ENCODE peak calls at places on chromosomes 4 and X, in six cellular contexts. K, W, P, G, L and R are unnamed samples.

GRCh38 chrX:120456973-120457372 is 12.1 kb downstream of the LAMP2 start:
- DNase-seq in K (no peak), W (no peak), P (no peak), G (peak; percentile 42), L (no peak), R (peak; percentile 47)

GRCh38 chr4:159023741-159024140 is 79.1 kb upstream of the RAPGEF2 start:
- DNase-seq in K (no peak), W (no peak), P (no peak), G (no peak), L (no peak), R (no peak)

GRCh38 chrX:87397103-87397886 is 120.3 kb upstream of the KLHL4 start:
- DNase-seq in K (no peak), W (no peak), P (no peak), G (no peak), L (no peak), R (peak; percentile 7)

GRCh38 chr4:168629561-168629960 is 132.7 kb downstream of the PALLD start:
- DNase-seq in K (no peak), W (no peak), P (no peak), G (no peak), L (no peak), R (no peak)

GRCh38 chr4:87974856-87975462 is 555 bp upstream of the SPP1 start:
- DNase-seq in K (peak; percentile 89), W (no peak), P (no peak), G (no peak), L (no peak), R (no peak)

GRCh38 chrX:63930140-63930539 is 145.1 kb upstream of the ARHGEF9 start:
- DNase-seq in K (no peak), W (no peak), P (no peak), G (no peak), L (peak; percentile 7), R (no peak)

GRCh38 chrX:16712116-16712824 is at the start of gene CTPS2:
- DNase-seq in K (peak; percentile 60), W (peak; percentile 77), P (peak; percentile 62), G (no peak), L (no peak), R (peak; percentile 60)

GRCh38 chr4:28350485-28350884 is 1489.8 kb downstream of the STIM2 start:
- DNase-seq in K (no peak), W (no peak), P (no peak), G (peak; percentile 57), L (no peak), R (peak; percentile 8)

GRCh38 chr4:164203476-164203875 is 550.5 kb upstream of the SMIM31 start:
- DNase-seq in K (no peak), W (no peak), P (no peak), G (no peak), L (no peak), R (no peak)

GRCh38 chr4:159070742-159071141 is 32.1 kb upstream of the RAPGEF2 start:
- DNase-seq in K (no peak), W (no peak), P (no peak), G (peak; percentile 59), L (no peak), R (peak; percentile 88)

GRCh38 chr4:27048350-27049100 is 187.9 kb downstream of the STIM2 start:
- DNase-seq in K (no peak), W (no peak), P (no peak), G (no peak), L (no peak), R (peak; percentile 49)

GRCh38 chr4:122739174-122739573 is 6.7 kb downstream of the BBS12 start:
- DNase-seq in K (no peak), W (no peak), P (no peak), G (peak; percentile 73), L (no peak), R (peak; percentile 86)

GRCh38 chrX:49175435-49175834 is 3.7 kb downstream of the PLP2 start:
- DNase-seq in K (no peak), W (no peak), P (no peak), G (no peak), L (no peak), R (no peak)

GRCh38 chr4:164357957-164358356 is 396.0 kb upstream of the SMIM31 start:
- DNase-seq in K (no peak), W (no peak), P (no peak), G (no peak), L (no peak), R (no peak)

GRCh38 chrX:50996930-50997329 is 86.4 kb downstream of the BMP15 start:
- DNase-seq in K (no peak), W (no peak), P (no peak), G (no peak), L (no peak), R (no peak)

GRCh38 chr4:8708401-8709021 is 115.9 kb downstream of the CPZ start:
- DNase-seq in K (no peak), W (peak; percentile 43), P (no peak), G (no peak), L (no peak), R (no peak)

GRCh38 chr4:67680568-67681222 is 20.3 kb downstream of the UBA6 start:
- DNase-seq in K (no peak), W (no peak), P (no peak), G (no peak), L (no peak), R (peak; percentile 23)

GRCh38 chr4:41294445-41295062 is 37.8 kb downstream of the UCHL1 start:
- DNase-seq in K (no peak), W (no peak), P (no peak), G (no peak), L (no peak), R (no peak)

GRCh38 chr4:39166670-39167069 is 15.7 kb upstream of the WDR19 start:
- DNase-seq in K (no peak), W (no peak), P (no peak), G (no peak), L (no peak), R (no peak)

GRCh38 chr4:39169426-39169825 is 12.9 kb upstream of the WDR19 start:
- DNase-seq in K (no peak), W (no peak), P (no peak), G (no peak), L (no peak), R (peak; percentile 15)

GRCh38 chr4:39166177-39166576 is 16.2 kb upstream of the WDR19 start:
- DNase-seq in K (no peak), W (no peak), P (no peak), G (no peak), L (no peak), R (no peak)
- H3K4me3 ChIP-seq in K (no peak overlapping the region), W (no peak overlapping the region), P (no peak overlapping the region), G (no peak overlapping the region), L (no peak overlapping the region), R (no peak overlapping the region)

GRCh38 chr4:75708218-75708691 is 16.1 kb upstream of the USO1 start:
- DNase-seq in K (no peak), W (no peak), P (no peak), G (no peak), L (no peak), R (no peak)
- TF ChIP-seq CTCF in K (no peak), W (peak; percentile 47), P (no peak), G (no peak), L (peak; percentile 75), R (peak; percentile 23)

GRCh38 chr4:17124767-17125166 is 226.3 kb upstream of the LDB2 start:
- DNase-seq in K (no peak), W (no peak), P (no peak), G (no peak), L (no peak), R (no peak)

GRCh38 chr4:17128268-17128667 is 229.8 kb upstream of the LDB2 start:
- DNase-seq in K (no peak), W (no peak), P (no peak), G (peak; percentile 16), L (no peak), R (no peak)

GRCh38 chr4:17120761-17121160 is 222.3 kb upstream of the LDB2 start:
- DNase-seq in K (no peak), W (no peak), P (no peak), G (no peak), L (no peak), R (no peak)

GRCh38 chr4:17132226-17132625 is 233.8 kb upstream of the LDB2 start:
- DNase-seq in K (no peak), W (no peak), P (no peak), G (no peak), L (no peak), R (no peak)

DNA sequence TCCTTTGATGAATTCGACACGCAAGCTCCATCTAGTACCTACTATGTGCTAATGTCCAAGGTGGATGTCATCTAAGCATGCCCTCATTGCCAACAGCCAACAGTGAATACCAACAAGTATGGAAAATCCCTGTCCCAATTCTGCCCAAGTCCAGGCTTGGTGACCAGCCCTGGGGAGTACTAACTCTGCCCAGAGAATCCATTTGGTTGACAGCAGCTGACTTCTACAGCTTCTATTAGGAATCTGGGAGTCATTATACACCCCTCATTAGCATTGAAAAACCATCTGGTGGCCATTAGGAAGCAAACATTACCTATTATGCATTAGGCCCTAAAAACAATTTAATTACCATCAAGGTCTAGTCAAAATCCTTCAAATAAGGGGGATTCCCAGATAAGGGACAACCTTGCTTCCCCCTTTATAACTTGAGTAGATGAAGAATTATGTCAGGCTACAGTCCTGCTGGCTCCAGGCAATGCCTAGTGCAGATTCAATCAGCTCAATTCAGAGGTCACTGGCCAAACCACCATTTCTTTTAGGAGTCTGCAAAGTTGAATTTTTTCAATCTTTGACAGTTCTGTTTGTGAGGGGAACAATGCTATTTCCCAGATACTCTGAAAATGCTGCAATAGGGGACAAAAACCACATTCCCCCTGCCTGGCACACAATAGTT is 228.0 kb upstream of the LDB2 start:
- DNase-seq in K (no peak), W (no peak), P (no peak), G (no peak), L (no peak), R (no peak)
- H3K4me3 ChIP-seq in K (no peak overlapping the region), W (no peak overlapping the region), P (no peak overlapping the region), G (no peak overlapping the region), L (no peak overlapping the region), R (no peak overlapping the region)

GRCh38 chrX:150984164-150984824 is 1.2 kb downstream of the HMGB3 start:
- DNase-seq in K (peak; percentile 6), W (no peak), P (no peak), G (no peak), L (no peak), R (no peak)

GRCh38 chrX:150980711-150981110 is 2.4 kb upstream of the HMGB3 start:
- DNase-seq in K (no peak), W (no peak), P (no peak), G (no peak), L (no peak), R (no peak)

GRCh38 chrX:150982235-150982785 is 825 bp upstream of the HMGB3 start:
- DNase-seq in K (no peak), W (no peak), P (no peak), G (no peak), L (no peak), R (no peak)

GRCh38 chrX:150983526-150984163 is 510 bp downstream of the HMGB3 start:
- DNase-seq in K (no peak), W (no peak), P (no peak), G (no peak), L (no peak), R (no peak)

DNA sequence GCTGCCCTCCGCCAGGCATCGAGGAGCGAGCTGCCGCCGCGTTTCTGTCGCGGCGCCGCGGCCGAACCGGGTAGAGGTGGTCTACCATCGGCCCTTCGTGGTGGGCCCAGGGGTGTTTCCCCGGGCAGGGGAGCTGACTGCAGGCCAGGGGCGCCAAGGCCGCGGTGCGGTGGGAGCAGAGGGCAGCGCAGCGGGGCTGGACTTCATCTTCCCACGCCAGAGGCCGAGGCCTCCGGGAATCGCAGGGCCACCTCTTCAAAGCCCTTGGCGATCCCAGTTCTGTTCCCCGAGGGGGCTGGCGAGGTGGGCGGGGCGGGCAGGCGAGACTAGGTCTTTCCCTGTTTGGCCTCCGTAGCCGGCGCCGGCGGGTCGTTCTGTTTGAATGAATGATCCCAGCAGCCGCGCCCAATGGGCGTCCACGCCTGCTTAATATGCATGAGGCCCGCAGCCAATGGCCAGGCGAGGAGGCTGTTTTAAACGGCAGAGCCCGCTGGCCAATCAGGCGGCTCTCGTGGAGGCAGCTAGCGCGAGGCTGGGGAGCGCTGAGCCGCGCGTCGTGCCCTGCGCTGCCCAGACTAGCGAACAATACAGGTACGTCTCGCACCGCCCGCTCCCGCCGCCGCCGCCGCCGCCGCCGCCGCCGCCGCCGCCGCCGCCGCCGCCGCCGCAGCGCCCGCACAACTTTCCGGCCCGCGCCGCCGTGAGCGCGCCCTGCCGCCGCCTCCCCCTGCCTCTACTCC is at the start of gene HMGB3:
- DNase-seq in K (peak; percentile 87), W (peak; percentile 94), P (peak; percentile 78), G (peak; percentile 48), L (peak; percentile 85), R (peak; percentile 93)
- TF ChIP-seq CTCF in K (no peak), W (no peak), P (no peak), G (no peak), L (no peak), R (no peak)